ENCODE peak calls at places on chromosome 1, in ten cellular contexts. H is gastrocnemius medialis; X is globus pallidus; N is GF-D8; B is HEK293T; G is stimulated activated CD4-positive, alpha-beta T cell treated with anti-CD3 and anti-CD28 coated beads, Interleukin-12 subunit alpha, Interleukin-12 subunit beta, amount 100 ng/mL, for 24 hours; K is Jurkat, Clone E6-1; U is right cardiac atrium; Y is stimulated activated CD8-positive, alpha-beta memory T cell treated with anti-CD3 and anti-CD28 coated beads, Interleukin-15, amount 100 ng/mL, for 24 hours; I is NCI-H2029. V is an unnamed sample.

GRCh38 chr1:36397083-36397377 is 678 bp downstream of the LSM10 start:
- DNase-seq in H (no peak), X (no peak), N (no peak), B (no peak), G (peak), K (no peak), U (no peak), Y (no peak), I (no peak), V (no peak)

GRCh38 chr1:103108525-103109150 is 316 bp upstream of the COL11A1 start:
- DNase-seq in H (no peak), X (peak), N (no peak), B (no peak), G (no peak), K (no peak), U (peak), Y (no peak), I (no peak), V (no peak)

GRCh38 chr1:227395391-227396028 is 77.2 kb upstream of the CDC42BPA start:
- DNase-seq in H (no peak), X (no peak), N (no peak), B (no peak), G (no peak), K (no peak), U (no peak), Y (no peak), I (no peak), V (no peak)

GRCh38 chr1:3068400-3069361 is at the start of gene PRDM16:
- DNase-seq in H (no peak), X (no peak), N (peak), B (peak), G (peak), K (peak), U (peak), Y (no peak), I (no peak), V (no peak)

GRCh38 chr1:23200885-23201284 is 16.4 kb downstream of the HTR1D start:
- DNase-seq in H (no peak), X (no peak), N (no peak), B (no peak), G (no peak), K (no peak), U (no peak), Y (no peak), I (no peak), V (no peak)

GRCh38 chr1:223752721-223753515 is 40.6 kb downstream of the CAPN2 start:
- DNase-seq in H (no peak), X (no peak), N (no peak), B (no peak), G (no peak), K (no peak), U (no peak), Y (no peak), I (no peak), V (no peak)

GRCh38 chr1:86069757-86070145 is 86.8 kb downstream of the COL24A1 start:
- DNase-seq in H (no peak), X (no peak), N (no peak), B (no peak), G (no peak), K (no peak), U (no peak), Y (no peak), I (no peak), V (no peak)

GRCh38 chr1:118984990-118985608 is 3.0 kb downstream of the TBX15 start:
- DNase-seq in H (no peak), X (no peak), N (no peak), B (no peak), G (no peak), K (no peak), U (no peak), Y (no peak), I (no peak), V (no peak)

GRCh38 chr1:1207254-1207902 is 986 bp upstream of the TNFRSF18 start:
- DNase-seq in H (no peak), X (no peak), N (no peak), B (no peak), G (no peak), K (no peak), U (peak), Y (no peak), I (no peak), V (no peak)

GRCh38 chr1:169894424-169895145 is 889 bp upstream of the SCYL3 start:
- DNase-seq in H (no peak), X (no peak), N (no peak), B (peak), G (no peak), K (no peak), U (no peak), Y (no peak), I (no peak), V (no peak)

GRCh38 chr1:147669475-147670318 is 627 bp downstream of the ACP6 start:
- DNase-seq in H (peak), X (peak), N (no peak), B (peak), G (peak), K (no peak), U (peak), Y (peak), I (no peak), V (peak)

GRCh38 chr1:3240524-3241235 is 171.7 kb downstream of the PRDM16 start:
- DNase-seq in H (no peak), X (no peak), N (no peak), B (no peak), G (no peak), K (no peak), U (no peak), Y (no peak), I (no peak), V (no peak)

GRCh38 chr1:172781513-172782140 is 122.7 kb downstream of the FASLG start:
- DNase-seq in H (no peak), X (no peak), N (no peak), B (no peak), G (no peak), K (no peak), U (no peak), Y (no peak), I (no peak), V (no peak)

GRCh38 chr1:31335007-31335406 is 37.9 kb downstream of the FABP3 start:
- DNase-seq in H (no peak), X (peak), N (no peak), B (peak), G (no peak), K (peak), U (no peak), Y (no peak), I (no peak), V (peak)

GRCh38 chr1:194081444-194081843 is 895.0 kb upstream of the B3GALT2 start:
- DNase-seq in H (no peak), X (no peak), N (no peak), B (no peak), G (no peak), K (no peak), U (no peak), Y (no peak), I (no peak), V (no peak)

GRCh38 chr1:83725735-83726360 is 273.1 kb downstream of the TTLL7 start:
- DNase-seq in H (no peak), X (no peak), N (no peak), B (no peak), G (no peak), K (no peak), U (no peak), Y (no peak), I (no peak), V (no peak)

GRCh38 chr1:198620951-198621824 is 17.7 kb upstream of the PTPRC start:
- DNase-seq in H (no peak), X (no peak), N (peak), B (no peak), G (peak), K (peak), U (no peak), Y (no peak), I (no peak), V (no peak)